ENCODE peak calls at places on chromosomes 7 and 10, in eight cellular contexts. Z is ovary, E is prostate gland, I is spleen, K is suprapubic skin, J is uterus, X is esophagus squamous epithelium, D is H1. U is an unnamed sample.

GRCh38 chr7:107686816-107687387 is 26.3 kb downstream of the SLC26A4 start:
- DNase-seq in K (no peak), E (no peak), J (no peak), I (no peak), X (no peak), D (no peak), Z (no peak), U (no peak)

GRCh38 chr10:116880716-116881440 is 31.6 kb downstream of the ENO4 start:
- DNase-seq in Z (no peak), D (no peak), J (no peak), E (no peak), K (no peak), X (no peak), I (no peak), U (peak; percentile 14)

GRCh38 chr10:10911035-10911434 is 106.6 kb upstream of the CELF2 start:
- DNase-seq in I (no peak), X (no peak), D (no peak), Z (no peak), E (no peak), K (no peak), J (no peak), U (no peak)

GRCh38 chr10:94112321-94112720 is 118.6 kb downstream of the PLCE1 start:
- DNase-seq in I (no peak), E (no peak), K (no peak), D (no peak), Z (no peak), X (no peak), J (no peak), U (no peak)

GRCh38 chr7:29102554-29103151 is 43.7 kb downstream of the CPVL start:
- DNase-seq in Z (peak; percentile 76), D (peak; percentile 46), X (no peak), J (peak; percentile 72), K (no peak), E (peak; percentile 55), I (no peak), U (peak; percentile 74)

GRCh38 chr7:36747969-36748574 is 23.8 kb upstream of the AOAH start:
- DNase-seq in D (no peak), Z (no peak), K (no peak), J (no peak), X (no peak), I (no peak), E (no peak), U (no peak)

GRCh38 chr10:103265712-103266329 is 11.1 kb upstream of the INA start:
- DNase-seq in E (peak; percentile 54), D (no peak), Z (peak; percentile 56), J (peak; percentile 41), X (no peak), K (no peak), I (no peak), U (peak; percentile 50)

GRCh38 chr7:41416208-41416595 is 286.7 kb downstream of the INHBA start:
- DNase-seq in K (no peak), D (no peak), X (no peak), Z (no peak), I (no peak), E (no peak), J (no peak), U (no peak)

GRCh38 chr10:86711957-86712708 is 43.8 kb downstream of the LDB3 start:
- DNase-seq in K (peak; percentile 83), Z (peak; percentile 62), X (no peak), D (no peak), I (peak; percentile 85), J (peak; percentile 43), E (peak; percentile 38), U (no peak)

GRCh38 chr7:70063796-70064423 is 465.6 kb downstream of the AUTS2 start:
- DNase-seq in D (no peak), K (no peak), I (no peak), J (no peak), Z (no peak), E (no peak), X (no peak), U (no peak)

GRCh38 chr7:43096875-43097274 is 15.6 kb upstream of the HECW1 start:
- DNase-seq in Z (no peak), I (no peak), X (no peak), E (no peak), J (no peak), K (no peak), D (no peak), U (no peak)

GRCh38 chr7:158816995-158817394 is 12.3 kb downstream of the ESYT2 start:
- DNase-seq in D (no peak), E (no peak), I (no peak), Z (no peak), K (no peak), X (no peak), J (no peak), U (peak; percentile 67)
- TF ChIP-seq CTCF in D (no peak), E (no peak), I (no peak), Z (no peak), K (no peak), X (no peak), J (no peak), U (no peak)

GRCh38 chr7:87199700-87200450 is 19.7 kb downstream of the TMEM243 start:
- DNase-seq in K (no peak), X (no peak), Z (no peak), J (no peak), D (no peak), I (no peak), E (no peak), U (no peak)
- TF ChIP-seq POLR2A in K (no peak), X (no peak), Z (no peak), J (no peak), D (peak; percentile 33), I (no peak), E (no peak), U (no peak)

GRCh38 chr7:106289848-106290247 is 5.1 kb upstream of the NAMPT start:
- DNase-seq in X (no peak), D (no peak), E (no peak), J (no peak), I (no peak), K (no peak), Z (no peak), U (no peak)

GRCh38 chr7:106290319-106290718 is 5.5 kb upstream of the NAMPT start:
- DNase-seq in K (no peak), D (no peak), I (no peak), X (no peak), J (no peak), E (no peak), Z (no peak), U (peak; percentile 76)

GRCh38 chr7:106291247-106291646 is 6.5 kb upstream of the NAMPT start:
- DNase-seq in D (no peak), J (no peak), E (no peak), K (no peak), X (no peak), Z (no peak), I (no peak), U (no peak)

GRCh38 chr7:106294334-106294733 is 9.6 kb upstream of the NAMPT start:
- DNase-seq in D (no peak), I (no peak), Z (no peak), X (no peak), E (no peak), J (no peak), K (no peak), U (no peak)
- TF ChIP-seq CTCF in D (peak; percentile 9), I (no peak), Z (no peak), X (no peak), E (no peak), J (no peak), K (no peak), U (no peak)

GRCh38 chr10:5991708-5992107 is 14.4 kb upstream of the IL15RA start:
- DNase-seq in Z (no peak), E (no peak), D (no peak), X (no peak), J (no peak), K (no peak), I (no peak), U (no peak)

GRCh38 chr10:5983813-5984212 is 6.5 kb upstream of the IL15RA start:
- DNase-seq in D (no peak), Z (no peak), X (no peak), K (no peak), E (no peak), I (no peak), J (no peak), U (no peak)

GRCh38 chr10:5985029-5985428 is 7.7 kb upstream of the IL15RA start:
- DNase-seq in Z (no peak), I (no peak), E (no peak), D (no peak), X (no peak), J (no peak), K (no peak), U (no peak)

GRCh38 chr10:5988336-5988920 is 11.1 kb upstream of the IL15RA start:
- DNase-seq in D (no peak), K (no peak), E (no peak), I (no peak), X (no peak), Z (no peak), J (no peak), U (no peak)

GRCh38 chr10:5987747-5988146 is 10.4 kb upstream of the IL15RA start:
- DNase-seq in X (no peak), I (no peak), J (peak; percentile 79), E (no peak), K (no peak), D (no peak), Z (peak; percentile 42), U (no peak)
- TF ChIP-seq POLR2A in X (no peak), I (no peak), J (no peak), E (no peak), K (no peak), D (no peak), Z (no peak), U (no peak)

DNA sequence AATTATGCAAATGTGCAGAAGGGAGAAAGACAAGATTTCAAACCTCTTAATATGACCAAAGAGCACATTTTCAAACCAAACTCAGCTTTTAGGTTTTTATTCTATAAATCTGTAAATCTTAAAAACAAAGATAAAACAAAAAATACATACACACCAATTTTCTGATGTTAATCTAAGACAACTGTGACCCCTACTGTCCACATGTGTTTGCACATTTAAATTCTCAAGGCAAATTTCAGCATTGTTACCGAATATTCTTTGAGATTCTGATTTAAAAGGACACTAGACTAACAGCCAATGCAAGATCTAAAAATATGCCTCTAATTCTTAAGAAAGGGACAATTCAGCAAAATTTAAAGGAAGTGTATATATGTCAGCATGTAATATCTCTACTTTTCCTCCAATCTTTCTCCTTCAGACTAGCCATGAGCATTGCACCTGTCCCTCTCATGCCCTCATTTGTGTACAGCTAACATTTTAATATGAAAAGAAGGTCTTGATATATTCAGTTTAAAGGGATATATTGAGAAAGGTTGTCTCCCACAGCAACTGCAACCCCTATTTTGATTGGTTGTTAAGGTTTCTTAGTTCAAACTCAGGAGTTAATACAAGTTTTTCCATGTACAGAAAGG is 417.9 kb downstream of the IPMK start:
- DNase-seq in Z (no peak), I (no peak), K (no peak), X (no peak), E (no peak), D (no peak), J (no peak), U (no peak)
- TF ChIP-seq CTCF in Z (peak; percentile 11), I (no peak), K (no peak), X (no peak), E (no peak), D (peak; percentile 40), J (no peak), U (no peak)

GRCh38 chr10:59799421-59799820 is 46.2 kb upstream of the MRLN start:
- DNase-seq in E (no peak), Z (no peak), D (no peak), J (no peak), I (no peak), K (no peak), X (no peak), U (no peak)
- TF ChIP-seq POLR2A in E (no peak), Z (no peak), D (no peak), J (no peak), I (no peak), K (no peak), X (no peak), U (no peak)

U was measured in transverse colon.